ENCODE peak calls at places on chromosomes 11 and 22, in seven cellular contexts. T is mesenchymal stem cell; X is WERI-Rb-1; D is CD8-positive, alpha-beta memory T cell; W is thoracic aorta; Y is stomach; C is left lung. M is an unnamed sample.

GRCh38 chr11:9575531-9576240 is 2.2 kb downstream of the WEE1 start:
- DNase-seq in W (no peak), D (no peak), Y (no peak), C (no peak), T (peak; percentile 51), X (no peak), M (no peak)

GRCh38 chr22:39625554-39626537 is 55.3 kb downstream of the CACNA1I start:
- DNase-seq in X (no peak), T (no peak), C (no peak), D (no peak), Y (no peak), W (no peak), M (no peak)

GRCh38 chr11:47587733-47588326 is 1.4 kb downstream of the FAM180B start:
- DNase-seq in T (no peak), W (no peak), D (no peak), Y (no peak), C (peak; percentile 83), X (no peak), M (no peak)

GRCh38 chr11:7261578-7261977 is 9.9 kb downstream of the SYT9 start:
- DNase-seq in X (no peak), D (no peak), W (no peak), Y (no peak), C (no peak), T (no peak), M (no peak)

GRCh38 chr11:71103266-71103665 is 149.1 kb downstream of the SHANK2 start:
- DNase-seq in C (no peak), X (no peak), D (peak; percentile 34), Y (peak; percentile 82), W (no peak), T (no peak), M (no peak)

GRCh38 chr22:19022755-19023154 is 86.7 kb upstream of the PRODH start:
- DNase-seq in X (no peak), T (no peak), D (no peak), W (no peak), Y (no peak), C (no peak), M (no peak)

GRCh38 chr11:23932485-23932898 is 564.4 kb upstream of the LUZP2 start:
- DNase-seq in Y (no peak), D (no peak), X (no peak), W (no peak), C (no peak), T (peak; percentile 54), M (no peak)

GRCh38 chr22:46150615-46151423 is 493 bp downstream of the PPARA start:
- DNase-seq in Y (peak; percentile 41), D (peak; percentile 75), W (no peak), X (peak; percentile 41), C (peak; percentile 50), T (peak; percentile 47), M (no peak)

GRCh38 chr22:19811211-19811621 is 43.5 kb downstream of the GNB1L start:
- DNase-seq in D (no peak), W (no peak), Y (no peak), T (no peak), C (no peak), X (no peak), M (no peak)

GRCh38 chr11:14679662-14680061 is 36.1 kb downstream of the PDE3B start:
- DNase-seq in W (no peak), X (no peak), Y (no peak), D (no peak), C (no peak), T (no peak), M (no peak)

GRCh38 chr11:117200813-117201515 is 1.8 kb downstream of the TAGLN start:
- DNase-seq in T (peak; percentile 45), X (no peak), Y (no peak), W (no peak), C (no peak), D (no peak), M (no peak)
- H3K4me3 ChIP-seq in T (peak overlapping the region; percentile 63), X (no peak overlapping the region), Y (peak overlapping the region; percentile 54), W (peak overlapping the region; percentile 81), C (peak overlapping the region; percentile 34), D (no peak overlapping the region), M (no peak overlapping the region)

DNA sequence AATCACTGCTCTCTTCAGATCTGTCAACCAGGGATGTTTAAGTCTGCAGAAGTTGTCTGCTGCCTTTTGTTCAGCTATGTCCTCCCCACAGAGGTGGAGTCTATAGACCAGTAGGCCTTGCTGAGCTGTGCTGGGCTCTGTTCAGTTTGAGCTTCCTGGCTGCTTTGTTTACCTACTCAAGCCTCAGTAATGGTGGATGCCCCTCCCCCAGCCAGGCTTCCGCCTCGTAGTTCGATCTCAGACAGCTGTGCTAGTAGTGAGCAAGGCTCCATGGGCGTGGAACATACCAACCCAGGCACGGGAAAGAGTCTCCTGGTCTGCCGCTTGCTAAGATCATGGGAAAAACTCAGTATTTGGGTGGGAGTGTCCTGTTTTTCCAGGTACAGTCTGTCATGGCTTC is 27.6 kb upstream of the CASP12 start:
- DNase-seq in T (no peak), W (no peak), Y (no peak), X (no peak), C (no peak), D (no peak), M (no peak)
- H3K36me3 ChIP-seq in T (no peaks in the 10 kb centered on the region), W (no peaks in the 10 kb centered on the region), Y (no peaks in the 10 kb centered on the region), X (no peaks in the 10 kb centered on the region), C (no peaks in the 10 kb centered on the region), D (no peaks in the 10 kb centered on the region), M (no peaks in the 10 kb centered on the region)

DNA sequence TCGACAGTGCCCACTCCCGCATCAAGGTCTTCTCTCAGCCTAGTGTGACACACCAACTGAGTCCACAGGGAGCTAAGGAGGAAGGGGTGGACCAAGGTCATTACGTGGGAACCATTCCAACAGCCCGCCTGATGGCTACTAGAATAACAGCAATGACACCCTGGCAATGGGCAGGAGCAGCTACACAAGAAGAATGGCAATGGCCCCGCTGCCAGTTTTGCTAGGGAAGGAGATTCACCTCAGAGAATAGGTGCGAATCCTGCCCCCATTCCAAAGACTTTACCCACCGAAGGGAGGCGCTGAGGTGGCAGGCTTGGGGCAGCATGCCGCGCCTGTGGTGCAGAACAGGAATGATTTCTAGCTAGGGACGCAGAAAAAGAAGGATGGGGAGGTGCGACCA is 9.1 kb downstream of the WT1 start:
- DNase-seq in C (no peak), Y (no peak), X (no peak), D (no peak), W (no peak), T (no peak), M (no peak)
- H3K4me3 ChIP-seq in C (no peak overlapping the region), Y (no peak overlapping the region), X (no peak overlapping the region), D (no peak overlapping the region), W (no peak overlapping the region), T (no peak overlapping the region), M (no peak overlapping the region)

DNA sequence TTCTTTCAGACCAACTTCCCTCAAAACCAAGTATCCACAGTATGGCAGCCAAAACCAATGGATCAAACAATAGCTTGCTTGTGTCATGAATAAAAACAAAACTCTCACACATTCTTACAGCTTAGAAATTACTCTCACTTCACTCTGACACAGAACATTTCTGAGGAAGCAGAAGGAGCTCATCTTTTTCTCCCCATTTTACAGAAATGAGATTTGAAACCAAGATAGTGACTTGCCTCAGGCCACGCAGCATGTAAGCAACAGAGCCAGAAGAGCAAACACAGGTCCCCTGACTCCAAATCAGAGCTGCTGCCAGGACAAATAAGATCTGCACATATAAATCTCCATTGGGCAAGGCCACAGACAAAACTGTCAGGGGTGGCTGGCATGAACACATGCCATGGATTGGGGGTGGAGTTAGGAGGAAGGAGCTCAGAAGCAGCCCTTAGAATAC is 64.8 kb downstream of the RAB30 start:
- DNase-seq in C (no peak), T (no peak), W (no peak), X (no peak), D (no peak), Y (no peak), M (no peak)
- H3K36me3 ChIP-seq in C (no peaks in the 10 kb centered on the region), T (peaks cover 2% of the 10 kb centered on the region), W (no peaks in the 10 kb centered on the region), X (no peaks in the 10 kb centered on the region), D (no peaks in the 10 kb centered on the region), Y (no peaks in the 10 kb centered on the region), M (no peaks in the 10 kb centered on the region)

GRCh38 chr11:64234840-64235379 is 526 bp downstream of the VEGFB start:
- DNase-seq in Y (peak; percentile 60), T (peak; percentile 20), X (no peak), W (no peak), D (peak; percentile 72), C (no peak), M (peak; percentile 62)

GRCh38 chr11:64237484-64237951 is 3.1 kb downstream of the VEGFB start:
- DNase-seq in W (no peak), T (no peak), D (peak; percentile 44), X (no peak), C (peak; percentile 82), Y (peak; percentile 95), M (no peak)

GRCh38 chr11:64233913-64234839 is at the start of gene VEGFB:
- DNase-seq in T (peak; percentile 58), C (peak; percentile 84), W (no peak), Y (peak; percentile 81), X (peak; percentile 79), D (peak; percentile 82), M (peak; percentile 74)

GRCh38 chr11:64238076-64238475 is 2.8 kb upstream of the FKBP2 start:
- DNase-seq in Y (no peak), T (no peak), D (no peak), C (no peak), X (no peak), W (no peak), M (no peak)

DNA sequence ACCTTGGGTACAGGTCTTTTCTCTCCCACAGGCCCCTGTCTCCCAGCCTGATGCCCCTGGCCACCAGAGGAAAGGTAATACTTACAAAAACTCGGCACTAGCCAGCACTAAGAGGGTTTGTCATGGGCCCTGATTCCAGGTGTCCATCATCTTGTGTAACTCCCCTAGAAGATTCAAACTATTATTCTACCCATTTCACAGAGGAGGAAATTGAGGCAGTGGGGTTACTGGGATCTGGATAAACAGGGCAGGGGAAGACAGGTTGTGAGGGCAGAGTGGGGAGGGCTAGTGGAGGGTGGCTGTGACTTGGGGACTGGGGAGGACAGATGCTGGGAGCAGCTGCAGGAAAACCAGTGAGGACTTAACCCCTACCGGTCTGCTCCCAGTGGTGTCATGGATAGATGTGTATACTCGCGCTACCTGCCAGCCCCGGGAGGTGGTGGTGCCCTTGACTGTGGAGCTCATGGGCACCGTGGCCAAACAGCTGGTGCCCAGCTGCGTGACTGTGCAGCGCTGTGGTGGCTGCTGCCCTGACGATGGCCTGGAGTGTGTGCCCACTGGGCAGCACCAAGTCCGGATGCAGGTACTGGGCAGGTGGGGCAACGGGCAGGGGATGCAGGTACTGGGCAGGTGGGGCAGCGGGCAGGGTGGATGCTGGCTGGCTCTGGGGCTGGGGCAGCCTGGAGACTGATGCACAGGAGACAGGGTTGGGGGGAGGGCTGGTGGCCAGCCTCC is 1.2 kb downstream of the VEGFB start:
- DNase-seq in W (no peak), X (no peak), Y (no peak), T (no peak), D (peak; percentile 45), C (no peak), M (no peak)
- H3K4me3 ChIP-seq in W (peak overlapping the region; percentile 88), X (peak overlapping the region; percentile 41), Y (peak overlapping the region; percentile 88), T (no peak overlapping the region), D (peak overlapping the region; percentile 67), C (peak overlapping the region; percentile 76), M (peak overlapping the region; percentile 54)

DNA sequence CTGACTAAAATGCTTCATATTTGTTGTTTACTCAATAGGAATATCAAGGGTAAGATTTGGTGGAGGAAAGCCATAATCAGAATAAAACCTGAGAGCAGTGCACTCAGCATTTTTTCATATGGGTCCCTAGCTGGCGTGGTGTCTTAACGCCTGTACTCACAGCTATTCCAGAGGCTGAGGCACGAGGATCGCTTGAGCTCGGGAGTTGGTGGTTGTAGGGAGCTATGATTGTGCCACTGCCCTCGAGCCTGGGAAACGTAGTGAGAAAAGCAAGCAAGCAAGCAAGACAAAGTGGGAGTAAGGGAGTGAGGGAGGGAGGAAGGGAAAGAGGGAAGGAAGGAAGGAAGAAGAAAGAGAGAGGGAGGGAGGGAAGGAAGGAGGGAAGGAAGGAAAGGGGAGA is 242.5 kb downstream of the OR4C45 start:
- DNase-seq in D (no peak), T (no peak), C (no peak), W (no peak), Y (no peak), X (no peak), M (no peak)
- H3K36me3 ChIP-seq in D (no peaks in the 10 kb centered on the region), T (no peaks in the 10 kb centered on the region), C (no peaks in the 10 kb centered on the region), W (no peaks in the 10 kb centered on the region), Y (no peaks in the 10 kb centered on the region), X (no peaks in the 10 kb centered on the region), M (no peaks in the 10 kb centered on the region)

GRCh38 chr22:22930222-22930497 is 42.5 kb downstream of the IGLL5 start:
- DNase-seq in X (no peak), Y (no peak), C (no peak), W (no peak), D (no peak), T (no peak), M (no peak)
- H3K4me3 ChIP-seq in X (no peak overlapping the region), Y (no peak overlapping the region), C (no peak overlapping the region), W (no peak overlapping the region), D (no peak overlapping the region), T (no peak overlapping the region), M (no peak overlapping the region)

M was measured in MG63.